ENCODE peak calls at places on chromosomes 4 and X, in five cellular contexts. K is GM12878, I is K562, Y is A549, C is H54. L is an unnamed sample.
A peak's percentile ranks its signal among the peaks of the same experiment; 100 is the strongest.

GRCh38 chr4:100372432-100372831 is 145.4 kb downstream of the EMCN start:
- DNase-seq in Y (peak; percentile 1), C (no peak), I (no peak), K (no peak), L (no peak)

GRCh38 chr4:73715659-73716058 is 24.7 kb upstream of the CXCL8 start:
- DNase-seq in I (no peak), Y (no peak), K (no peak), C (no peak), L (no peak)

GRCh38 chr4:102585329-102585728 is 84.2 kb downstream of the NFKB1 start:
- DNase-seq in C (no peak), I (no peak), K (no peak), Y (no peak), L (no peak)

GRCh38 chrX:100928660-100929613 is at the start of gene XKRX:
- DNase-seq in Y (peak; percentile 43), I (peak; percentile 14), K (no peak), C (peak; percentile 13), L (no peak)

GRCh38 chrX:104105863-104106262 is 6.5 kb upstream of the ZCCHC18 start:
- DNase-seq in I (no peak), K (no peak), Y (no peak), C (no peak), L (no peak)

GRCh38 chr4:40473578-40474388 is 138.7 kb downstream of the CHRNA9 start:
- DNase-seq in K (peak; percentile 46), Y (no peak), C (no peak), I (no peak), L (no peak)

GRCh38 chr4:173415092-173415491 is 16.2 kb upstream of the SCRG1 start:
- DNase-seq in K (no peak), I (no peak), Y (no peak), C (no peak), L (no peak)

GRCh38 chr4:40916218-40916555 is 166.4 kb downstream of the NSUN7 start:
- DNase-seq in Y (no peak), C (no peak), K (no peak), I (no peak), L (no peak)

GRCh38 chr4:166366012-166366411 is 493.0 kb downstream of the TLL1 start:
- DNase-seq in K (no peak), I (no peak), Y (no peak), C (no peak), L (no peak)

GRCh38 chr4:112279882-112280315 is 5.8 kb downstream of the TIFA start:
- DNase-seq in K (no peak), C (no peak), I (no peak), Y (no peak), L (no peak)

GRCh38 chr4:73811841-73812240 is 24.6 kb upstream of the CXCL6 start:
- DNase-seq in Y (no peak), K (no peak), C (no peak), I (no peak), L (no peak)

GRCh38 chr4:150579591-150580234 is 2.2 kb upstream of the MAB21L2 start:
- DNase-seq in Y (no peak), I (no peak), C (no peak), K (no peak), L (no peak)

GRCh38 chr4:132065940-132066495 is 1083.1 kb upstream of the PCDH10 start:
- DNase-seq in C (no peak), Y (no peak), K (no peak), I (no peak), L (no peak)

GRCh38 chr4:153222162-153222789 is 18.0 kb downstream of the TRIM2 start:
- DNase-seq in K (no peak), C (peak; percentile 47), I (no peak), Y (no peak), L (no peak)

GRCh38 chr4:186701273-186701672 is 22.4 kb downstream of the FAT1 start:
- DNase-seq in C (no peak), K (no peak), I (no peak), Y (no peak), L (no peak)

GRCh38 chr4:7170012-7170411 is 22.3 kb upstream of the SORCS2 start:
- DNase-seq in I (no peak), K (no peak), C (no peak), Y (no peak), L (no peak)

GRCh38 chr4:118327554-118328241 is 25.1 kb downstream of the PRSS12 start:
- DNase-seq in C (no peak), I (no peak), K (no peak), Y (no peak), L (no peak)

GRCh38 chr4:101785476-101785875 is 5.1 kb upstream of the BANK1 start:
- DNase-seq in Y (no peak), K (no peak), C (no peak), I (no peak), L (no peak)

GRCh38 chr4:100707786-100708185 is 190.0 kb upstream of the EMCN start:
- DNase-seq in K (no peak), I (no peak), C (no peak), Y (no peak), L (no peak)

GRCh38 chr4:96326846-96327245 is 487.0 kb downstream of the PDHA2 start:
- DNase-seq in Y (no peak), C (no peak), I (no peak), K (no peak), L (no peak)

GRCh38 chrX:56366901-56367300 is 134.7 kb downstream of the KLF8 start:
- DNase-seq in Y (no peak), C (no peak), I (no peak), K (no peak), L (no peak)

GRCh38 chr4:127604949-127605709 is 27.6 kb upstream of the INTU start:
- DNase-seq in C (no peak), I (peak; percentile 38), Y (no peak), K (no peak), L (peak; percentile 58)

GRCh38 chr4:121632686-121633085 is 64.1 kb downstream of the ANXA5 start:
- DNase-seq in I (no peak), Y (no peak), K (no peak), C (no peak), L (no peak)

GRCh38 chrX:55120767-55121358 is 32.0 kb downstream of the PAGE2 start:
- DNase-seq in C (no peak), Y (no peak), I (peak; percentile 59), K (no peak), L (peak; percentile 60)

GRCh38 chr4:38037627-38038026 is 77.4 kb downstream of the PTTG2 start:
- DNase-seq in I (no peak), Y (no peak), K (no peak), C (no peak), L (no peak)

GRCh38 chr4:89616382-89616781 is 220.6 kb downstream of the SNCA start:
- DNase-seq in I (no peak), Y (no peak), C (no peak), K (no peak), L (no peak)

GRCh38 chrX:1451251-1451675 is 1.4 kb downstream of the ASMTL start:
- DNase-seq in C (no peak), I (no peak), Y (no peak), K (no peak), L (no peak)

GRCh38 chr4:47349323-47349722 is 114.2 kb downstream of the COMMD8 start:
- DNase-seq in Y (no peak), K (no peak), C (no peak), I (no peak), L (no peak)

GRCh38 chrX:49188468-49189076 is 2.4 kb upstream of the PRICKLE3 start:
- DNase-seq in K (no peak), C (no peak), Y (no peak), I (no peak), L (no peak)

GRCh38 chrX:49193542-49193964 is 6.4 kb downstream of the SYP start:
- DNase-seq in Y (no peak), C (no peak), I (no peak), K (no peak), L (no peak)

GRCh38 chrX:49191033-49191871 is 5.1 kb upstream of the PRICKLE3 start:
- DNase-seq in C (peak; percentile 56), K (peak; percentile 99), Y (peak; percentile 95), I (peak; percentile 98), L (peak; percentile 97)

GRCh38 chrX:49192722-49193328 is 6.7 kb upstream of the PRICKLE3 start:
- DNase-seq in C (no peak), I (peak; percentile 69), K (no peak), Y (no peak), L (peak; percentile 36)

GRCh38 chrX:49190783-49191032 is 4.5 kb upstream of the PRICKLE3 start:
- DNase-seq in I (no peak), K (no peak), C (no peak), Y (no peak), L (no peak)
- TF ChIP-seq POLR2A in I (peak; percentile 29), K (no peak), C (peak; percentile 46), Y (peak; percentile 44), L (no peak)

GRCh38 chrX:13119386-13119785 is 75.0 kb upstream of the FAM9C start:
- DNase-seq in K (no peak), I (no peak), Y (no peak), C (no peak), L (no peak)

GRCh38 chrX:13123857-13124345 is 79.5 kb upstream of the FAM9C start:
- DNase-seq in C (no peak), I (no peak), Y (no peak), K (no peak), L (no peak)

GRCh38 chrX:13123247-13123856 is 78.9 kb upstream of the FAM9C start:
- DNase-seq in K (no peak), C (no peak), I (no peak), Y (no peak), L (no peak)

GRCh38 chrX:13121020-13121419 is 76.6 kb upstream of the FAM9C start:
- DNase-seq in K (no peak), I (no peak), Y (no peak), C (no peak), L (no peak)

GRCh38 chrX:13120017-13120416 is 75.6 kb upstream of the FAM9C start:
- DNase-seq in Y (no peak), I (peak; percentile 48), K (no peak), C (no peak), L (no peak)
- TF ChIP-seq POLR2A in Y (no peak), I (no peak), K (no peak), C (no peak), L (no peak)

GRCh38 chrX:15165832-15166231 is 104.1 kb downstream of the ASB9 start:
- DNase-seq in I (peak; percentile 69), K (no peak), C (no peak), Y (no peak), L (no peak)

GRCh38 chrX:15173411-15173810 is 96.5 kb downstream of the ASB9 start:
- DNase-seq in Y (no peak), C (no peak), I (no peak), K (no peak), L (no peak)

GRCh38 chrX:15167826-15168225 is 102.1 kb downstream of the ASB9 start:
- DNase-seq in Y (no peak), K (no peak), C (no peak), I (no peak), L (no peak)

GRCh38 chrX:15170927-15171326 is 99.0 kb downstream of the ASB9 start:
- DNase-seq in Y (no peak), C (no peak), I (no peak), K (no peak), L (no peak)
- TF ChIP-seq POLR2A in Y (no peak), C (no peak), I (no peak), K (no peak), L (no peak)

GRCh38 chr4:107931775-107932321 is 499 bp downstream of the CYP2U1 start:
- DNase-seq in Y (no peak), C (no peak), K (no peak), I (no peak), L (no peak)

GRCh38 chr4:107935246-107935645 is 3.9 kb downstream of the CYP2U1 start:
- DNase-seq in K (no peak), C (no peak), I (no peak), Y (no peak), L (no peak)

GRCh38 chr4:107937040-107937439 is 5.7 kb downstream of the CYP2U1 start:
- DNase-seq in Y (no peak), I (no peak), C (no peak), K (no peak), L (no peak)

GRCh38 chr4:107930821-107931774 is at the start of gene CYP2U1:
- DNase-seq in K (no peak), I (peak; percentile 63), Y (peak; percentile 66), C (peak; percentile 65), L (peak; percentile 72)
- TF ChIP-seq POLR2A in K (peak; percentile 72), I (no peak), Y (peak; percentile 40), C (peak; percentile 69), L (no peak)